ENCODE peak calls at places on chromosomes 1 and 21, in nine cellular contexts. Q is lower lobe of right lung, D is cardiac muscle cell, L is psoas muscle, T is adrenal gland, X is Peyer's patch, W is tibial nerve, V is lung, E is fibroblast of villous mesenchyme. M is an unnamed sample.

GRCh38 chr1:247332901-247333361 is 1.3 kb upstream of the ZNF496 start:
- DNase-seq in Q (peak; percentile 70), W (peak; percentile 22), T (peak; percentile 43), V (peak; percentile 31), D (peak; percentile 46), X (no peak), E (peak; percentile 61), L (peak; percentile 61), M (no peak)

GRCh38 chr1:193181985-193182384 is 4.4 kb downstream of the B3GALT2 start:
- DNase-seq in L (no peak), W (no peak), D (no peak), X (no peak), T (no peak), Q (no peak), V (no peak), E (no peak), M (no peak)

GRCh38 chr1:46613661-46614603 is 2.7 kb downstream of the MOB3C start:
- DNase-seq in D (peak; percentile 64), Q (peak; percentile 93), T (peak; percentile 89), L (peak; percentile 97), E (peak; percentile 82), X (peak; percentile 50), W (peak; percentile 87), V (peak; percentile 86), M (peak; percentile 89)

GRCh38 chr1:213381572-213382084 is 330.6 kb downstream of the RPS6KC1 start:
- DNase-seq in E (no peak), V (no peak), T (no peak), W (no peak), Q (no peak), X (no peak), D (peak; percentile 14), L (no peak), M (no peak)

GRCh38 chr21:40386301-40386911 is 460.6 kb downstream of the DSCAM start:
- DNase-seq in L (peak; percentile 57), W (peak; percentile 23), E (no peak), V (peak; percentile 34), D (peak; percentile 77), Q (peak; percentile 67), T (peak; percentile 60), X (no peak), M (no peak)

GRCh38 chr1:207205613-207206009 is 101.6 kb downstream of the C4BPA start:
- DNase-seq in E (no peak), X (no peak), D (no peak), V (no peak), W (no peak), T (no peak), Q (no peak), L (no peak), M (no peak)

GRCh38 chr1:157770442-157771043 is 6.4 kb downstream of the FCRL2 start:
- DNase-seq in E (no peak), Q (no peak), T (no peak), X (no peak), L (no peak), D (no peak), W (no peak), V (no peak), M (no peak)

GRCh38 chr1:224879404-224879803 is 50.1 kb upstream of the DNAH14 start:
- DNase-seq in E (peak; percentile 53), D (no peak), L (no peak), T (peak; percentile 35), V (no peak), Q (no peak), W (no peak), X (no peak), M (no peak)

GRCh38 chr1:53697671-53698380 is 41.1 kb downstream of the GLIS1 start:
- DNase-seq in W (no peak), E (peak; percentile 85), L (no peak), D (no peak), X (no peak), T (peak; percentile 18), Q (no peak), V (no peak), M (no peak)

GRCh38 chr1:10251325-10252103 is 41.1 kb downstream of the KIF1B start:
- DNase-seq in V (no peak), L (no peak), Q (no peak), T (no peak), E (peak; percentile 46), W (no peak), D (no peak), X (no peak), M (no peak)

GRCh38 chr1:86756062-86756406 is 51.7 kb downstream of the SH3GLB1 start:
- DNase-seq in T (no peak), V (no peak), X (no peak), Q (no peak), E (no peak), D (no peak), W (no peak), L (no peak), M (no peak)

GRCh38 chr1:99170516-99170915 is 93.8 kb upstream of the PLPPR4 start:
- DNase-seq in T (no peak), Q (no peak), V (no peak), D (no peak), L (no peak), E (no peak), X (no peak), W (no peak), M (no peak)

GRCh38 chr1:118144777-118145176 is 40.3 kb downstream of the SPAG17 start:
- DNase-seq in X (no peak), L (no peak), W (no peak), E (no peak), T (no peak), V (no peak), Q (no peak), D (no peak), M (no peak)

GRCh38 chr1:228197555-228198147 is 10.2 kb upstream of the OBSCN start:
- DNase-seq in V (no peak), D (no peak), E (no peak), L (peak; percentile 81), Q (no peak), X (no peak), W (no peak), T (no peak), M (no peak)

GRCh38 chr1:66788231-66788939 is 12.7 kb downstream of the INSL5 start:
- DNase-seq in X (no peak), T (no peak), W (no peak), E (no peak), L (no peak), V (no peak), Q (no peak), D (no peak), M (no peak)

GRCh38 chr1:115089443-115090340 is at the start of gene TSPAN2:
- DNase-seq in E (no peak), W (no peak), L (peak; percentile 64), V (peak; percentile 53), Q (peak; percentile 76), X (peak; percentile 61), T (peak; percentile 13), D (peak; percentile 98), M (peak; percentile 84)

GRCh38 chr1:221949996-221950395 is 208.1 kb upstream of the DUSP10 start:
- DNase-seq in X (no peak), L (no peak), W (no peak), T (no peak), Q (no peak), D (no peak), E (no peak), V (no peak), M (no peak)

GRCh38 chr1:228377664-228378452 is 28.8 kb downstream of the TRIM11 start:
- DNase-seq in E (no peak), D (no peak), Q (peak; percentile 71), X (no peak), W (no peak), T (peak; percentile 77), L (peak; percentile 65), V (no peak), M (no peak)

GRCh38 chr1:209062863-209063262 is 520.7 kb upstream of the CAMK1G start:
- DNase-seq in L (no peak), W (no peak), V (no peak), T (no peak), D (no peak), E (no peak), Q (no peak), X (no peak), M (no peak)

GRCh38 chr1:11940260-11940921 is 5.9 kb downstream of the PLOD1 start:
- DNase-seq in E (peak; percentile 40), V (no peak), L (no peak), T (peak; percentile 36), Q (no peak), D (no peak), X (no peak), W (no peak), M (no peak)

DNA sequence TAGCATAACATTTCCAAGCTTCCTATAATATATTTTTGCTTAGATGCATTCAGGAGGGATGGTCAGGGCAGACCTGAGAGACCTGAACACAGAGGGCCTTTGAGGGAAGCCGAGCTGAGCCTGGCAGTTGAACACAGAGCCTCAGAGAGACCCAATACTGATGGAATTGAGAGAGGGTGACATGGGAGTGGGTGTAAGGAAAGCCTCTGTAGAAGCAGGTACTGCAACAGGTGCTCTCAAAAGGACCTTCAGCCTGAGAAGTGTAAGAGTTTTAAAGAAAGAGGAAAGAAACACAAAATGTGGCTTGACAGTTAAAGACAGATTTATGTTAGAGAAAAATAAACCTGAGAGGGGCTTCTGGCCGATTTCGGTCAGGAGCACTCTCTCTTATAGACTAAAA is 73.9 kb upstream of the PGBD5 start:
- DNase-seq in T (no peak), V (no peak), W (no peak), L (no peak), E (no peak), Q (no peak), X (no peak), D (no peak), M (no peak)
- TF ChIP-seq CTCF in T (no peak), V (no peak), W (no peak), L (no peak), E (no peak), Q (no peak), X (no peak), D (no peak), M (no peak)

GRCh38 chr21:42073140-42074099 is 2.3 kb downstream of the UMODL1 start:
- DNase-seq in V (no peak), E (no peak), D (no peak), X (no peak), Q (no peak), W (no peak), L (peak; percentile 15), T (no peak), M (no peak)
- TF ChIP-seq CTCF in V (no peak), E (no peak), D (no peak), X (no peak), Q (no peak), W (no peak), L (no peak), T (no peak), M (no peak)

DNA sequence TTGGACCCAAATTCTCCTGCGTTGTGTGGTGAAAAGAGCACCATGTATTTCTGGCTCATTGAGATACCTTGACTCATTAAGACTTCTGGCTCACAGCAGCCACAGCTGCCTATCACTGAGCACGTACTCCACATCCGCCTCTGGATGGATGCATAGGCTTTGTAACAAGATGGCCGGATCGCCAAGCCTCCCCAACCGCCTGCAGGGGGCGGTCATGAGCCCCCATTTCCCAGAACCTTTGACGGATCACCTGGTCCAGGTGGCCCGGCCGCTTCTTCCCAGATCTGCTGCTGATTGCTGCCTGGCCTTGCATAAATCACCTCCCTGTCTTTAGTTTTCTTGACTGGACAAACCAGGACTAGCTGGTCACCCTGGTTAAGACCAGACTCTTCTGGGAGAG is 156.5 kb upstream of the KLHDC7A start:
- DNase-seq in X (no peak), T (no peak), D (no peak), W (no peak), L (no peak), V (no peak), Q (no peak), E (no peak), M (no peak)
- TF ChIP-seq CTCF in X (no peak), T (no peak), D (peak; percentile 22), W (no peak), L (no peak), V (no peak), Q (peak; percentile 8), E (no peak), M (no peak)

GRCh38 chr1:172041689-172042088 is 200.4 kb downstream of the DNM3 start:
- DNase-seq in L (no peak), W (no peak), T (no peak), D (no peak), Q (no peak), E (peak; percentile 38), X (no peak), V (no peak), M (no peak)
- TF ChIP-seq CTCF in L (peak; percentile 32), W (peak; percentile 61), T (peak; percentile 40), D (peak; percentile 56), Q (peak; percentile 36), E (peak; percentile 60), X (no peak), V (no peak), M (peak; percentile 69)